ENCODE peak calls at places on chromosomes 7 and 10, in five cellular contexts. G is A549; F is activated gamma-delta T cell treated with anti-CD3 and anti-CD28 coated beads, Interleukin-2, amount 50 U/mL, for 16 hours; Y is left ventricle myocardium inferior; K is OCI-LY7. T is an unnamed sample.
A peak's percentile ranks its signal among the peaks of the same experiment; 100 is the strongest.

GRCh38 chr10:24483701-24484100 is 240.0 kb downstream of the ARHGAP21 start:
- DNase-seq in G (peak; percentile 91), F (no peak), Y (no peak), K (no peak), T (peak; percentile 63)

GRCh38 chr7:66542049-66542448 is 86.6 kb upstream of the KCTD7 start:
- DNase-seq in G (no peak), F (no peak), Y (no peak), K (no peak), T (no peak)

GRCh38 chr10:114103286-114103685 is 59.6 kb downstream of the ADRB1 start:
- DNase-seq in G (peak; percentile 74), F (no peak), Y (no peak), K (peak; percentile 63), T (peak; percentile 27)

GRCh38 chr7:7178906-7179305 is 3.4 kb upstream of the C1GALT1 start:
- DNase-seq in G (no peak), F (no peak), Y (no peak), K (no peak), T (no peak)

GRCh38 chr10:103687172-103687571 is 168.2 kb downstream of the SH3PXD2A start:
- DNase-seq in G (no peak), F (no peak), Y (no peak), K (no peak), T (no peak)

GRCh38 chr7:98418271-98418635 is 17.4 kb upstream of the BAIAP2L1 start:
- DNase-seq in G (peak; percentile 58), F (no peak), Y (no peak), K (no peak), T (no peak)

GRCh38 chr10:77080361-77081027 is 557.1 kb downstream of the KCNMA1 start:
- DNase-seq in G (no peak), F (no peak), Y (no peak), K (no peak), T (no peak)

GRCh38 chr10:103967433-103968142 is 648 bp downstream of the SLK start:
- DNase-seq in G (peak; percentile 36), F (no peak), Y (no peak), K (peak; percentile 36), T (peak; percentile 18)

GRCh38 chr7:130486114-130486962 is 5.5 kb upstream of the MEST start:
- DNase-seq in G (peak; percentile 91), F (peak; percentile 16), Y (peak; percentile 27), K (peak; percentile 69), T (peak; percentile 94)

GRCh38 chr7:90298145-90299038 is 22.7 kb downstream of the FAM237B start:
- DNase-seq in G (peak; percentile 63), F (no peak), Y (no peak), K (peak; percentile 30), T (peak; percentile 37)

GRCh38 chr10:32961892-32962369 is 3.9 kb upstream of the ITGB1 start:
- DNase-seq in G (no peak), F (no peak), Y (no peak), K (peak; percentile 58), T (no peak)

GRCh38 chr10:48507494-48507893 is 97.4 kb downstream of the ARHGAP22 start:
- DNase-seq in G (no peak), F (no peak), Y (no peak), K (no peak), T (no peak)

GRCh38 chr10:3740157-3740871 is 44.7 kb downstream of the KLF6 start:
- DNase-seq in G (peak; percentile 78), F (no peak), Y (no peak), K (no peak), T (no peak)

GRCh38 chr7:121006731-121007315 is 18.3 kb downstream of the CPED1 start:
- DNase-seq in G (no peak), F (no peak), Y (no peak), K (no peak), T (no peak)

GRCh38 chr7:138992052-138992531 is 10.9 kb upstream of the KIAA1549 start:
- DNase-seq in G (no peak), F (no peak), Y (no peak), K (no peak), T (no peak)

GRCh38 chr10:124606822-124607221 is 137.4 kb downstream of the FAM53B start:
- DNase-seq in G (no peak), F (no peak), Y (no peak), K (no peak), T (no peak)

GRCh38 chr10:4073912-4074311 is 288.9 kb upstream of the KLF6 start:
- DNase-seq in G (no peak), F (no peak), Y (peak; percentile 41), K (no peak), T (no peak)

GRCh38 chr7:110413038-110413437 is 677.9 kb upstream of the LRRN3 start:
- DNase-seq in G (no peak), F (no peak), Y (no peak), K (no peak), T (no peak)

GRCh38 chr10:69861251-69862240 is 59.8 kb downstream of the COL13A1 start:
- DNase-seq in G (peak; percentile 40), F (no peak), Y (no peak), K (peak; percentile 25), T (peak; percentile 60)

GRCh38 chr7:81484266-81484665 is 285.6 kb downstream of the HGF start:
- DNase-seq in G (no peak), F (no peak), Y (peak; percentile 37), K (no peak), T (no peak)

GRCh38 chr7:155914341-155914740 is 102.1 kb upstream of the SHH start:
- DNase-seq in G (no peak), F (no peak), Y (no peak), K (no peak), T (no peak)